ENCODE peak calls at places on chromosomes 16 and 17, in five cellular contexts. X, V, I, G and K are unnamed samples.
A peak's percentile ranks its signal among the peaks of the same experiment; 100 is the strongest.

GRCh38 chr16:20747030-20747816 is 5.6 kb upstream of the THUMPD1 start:
- DNase-seq in X (no peak), V (no peak), I (no peak), G (no peak), K (no peak)

GRCh38 chr16:27402964-27403600 is 1.1 kb downstream of the IL21R start:
- DNase-seq in X (no peak), V (no peak), I (no peak), G (peak; percentile 85), K (peak; percentile 51)

GRCh38 chr16:1678500-1679098 is 520 bp downstream of the JPT2 start:
- DNase-seq in X (peak; percentile 60), V (no peak), I (peak; percentile 55), G (peak; percentile 23), K (peak; percentile 57)

GRCh38 chr17:41615454-41615853 is 2.9 kb upstream of the KRT16 start:
- DNase-seq in X (no peak), V (no peak), I (no peak), G (no peak), K (peak; percentile 79)

GRCh38 chr17:71790791-71791190 is 330.0 kb upstream of the SOX9 start:
- DNase-seq in X (no peak), V (no peak), I (no peak), G (no peak), K (no peak)

GRCh38 chr17:64178011-64178825 is 48.3 kb upstream of the ERN1 start:
- DNase-seq in X (no peak), V (no peak), I (peak; percentile 93), G (no peak), K (no peak)

GRCh38 chr17:75639771-75640555 is 6.7 kb downstream of the SMIM5 start:
- DNase-seq in X (peak; percentile 97), V (no peak), I (no peak), G (no peak), K (no peak)

GRCh38 chr16:70778901-70779309 is 22.1 kb downstream of the VAC14 start:
- DNase-seq in X (peak; percentile 45), V (peak; percentile 79), I (peak; percentile 93), G (no peak), K (no peak)

GRCh38 chr17:62781826-62782225 is 26.3 kb downstream of the MARCHF10 start:
- DNase-seq in X (no peak), V (no peak), I (peak; percentile 51), G (no peak), K (no peak)